ENCODE peak calls at places on chromosomes 6 and 20, in ten cellular contexts. One of them, this sample, is unnamed.

GRCh38 chr6:38517005-38517404 is 122.7 kb downstream of the BTBD9 start:
- DNase-seq in ovary: no peak
- DNase-seq in HCT116: no peak
- DNase-seq in body of pancreas: no peak
- DNase-seq in uterus: no peak
- DNase-seq in stomach: no peak
- DNase-seq in H1: no peak
- DNase-seq in adrenal gland: peak; percentile 24
- DNase-seq in vagina: no peak
- DNase-seq in heart left ventricle: no peak
- DNase-seq in this sample: no peak

GRCh38 chr6:46491201-46491788 is at the start of gene RCAN2:
- DNase-seq in uterus: peak; percentile 59
- DNase-seq in adrenal gland: peak; percentile 51
- DNase-seq in HCT116: peak; percentile 29
- DNase-seq in stomach: peak; percentile 59
- DNase-seq in vagina: no peak
- DNase-seq in body of pancreas: peak; percentile 74
- DNase-seq in heart left ventricle: peak; percentile 82
- DNase-seq in ovary: peak; percentile 63
- DNase-seq in H1: peak; percentile 85
- DNase-seq in this sample: peak; percentile 60

GRCh38 chr6:153735761-153736160 is 303.3 kb upstream of the OPRM1 start:
- DNase-seq in heart left ventricle: no peak
- DNase-seq in ovary: no peak
- DNase-seq in adrenal gland: no peak
- DNase-seq in uterus: no peak
- DNase-seq in vagina: no peak
- DNase-seq in stomach: no peak
- DNase-seq in HCT116: no peak
- DNase-seq in H1: no peak
- DNase-seq in body of pancreas: no peak
- DNase-seq in this sample: no peak

GRCh38 chr20:50980071-50980681 is 21.6 kb downstream of the MOCS3 start:
- DNase-seq in body of pancreas: no peak
- DNase-seq in vagina: no peak
- DNase-seq in adrenal gland: peak; percentile 63
- DNase-seq in heart left ventricle: no peak
- DNase-seq in stomach: no peak
- DNase-seq in ovary: no peak
- DNase-seq in H1: no peak
- DNase-seq in uterus: no peak
- DNase-seq in HCT116: no peak
- DNase-seq in this sample: no peak

GRCh38 chr6:76684881-76685280 is 612.4 kb upstream of the IMPG1 start:
- DNase-seq in vagina: no peak
- DNase-seq in stomach: no peak
- DNase-seq in uterus: no peak
- DNase-seq in HCT116: no peak
- DNase-seq in heart left ventricle: no peak
- DNase-seq in ovary: no peak
- DNase-seq in body of pancreas: no peak
- DNase-seq in H1: no peak
- DNase-seq in adrenal gland: no peak
- DNase-seq in this sample: no peak

GRCh38 chr6:10033223-10033829 is 381.5 kb downstream of the TFAP2A start:
- DNase-seq in body of pancreas: no peak
- DNase-seq in uterus: no peak
- DNase-seq in ovary: no peak
- DNase-seq in heart left ventricle: no peak
- DNase-seq in stomach: no peak
- DNase-seq in HCT116: no peak
- DNase-seq in vagina: no peak
- DNase-seq in adrenal gland: no peak
- DNase-seq in H1: no peak
- DNase-seq in this sample: no peak

GRCh38 chr6:45721665-45722064 is 294.0 kb downstream of the CLIC5 start:
- DNase-seq in H1: peak; percentile 50
- DNase-seq in HCT116: no peak
- DNase-seq in body of pancreas: no peak
- DNase-seq in ovary: no peak
- DNase-seq in vagina: no peak
- DNase-seq in uterus: no peak
- DNase-seq in stomach: no peak
- DNase-seq in heart left ventricle: no peak
- DNase-seq in adrenal gland: no peak
- DNase-seq in this sample: no peak

GRCh38 chr20:517221-517620 is 26.4 kb downstream of the CSNK2A1 start:
- DNase-seq in ovary: no peak
- DNase-seq in heart left ventricle: no peak
- DNase-seq in uterus: no peak
- DNase-seq in HCT116: no peak
- DNase-seq in body of pancreas: no peak
- DNase-seq in vagina: no peak
- DNase-seq in H1: no peak
- DNase-seq in stomach: no peak
- DNase-seq in adrenal gland: no peak
- DNase-seq in this sample: no peak

GRCh38 chr20:62893700-62894099 is 32.1 kb upstream of the TCFL5 start:
- DNase-seq in adrenal gland: no peak
- DNase-seq in ovary: no peak
- DNase-seq in uterus: no peak
- DNase-seq in H1: no peak
- DNase-seq in heart left ventricle: no peak
- DNase-seq in vagina: no peak
- DNase-seq in stomach: no peak
- DNase-seq in HCT116: no peak
- DNase-seq in body of pancreas: no peak
- DNase-seq in this sample: no peak

GRCh38 chr6:7727150-7727950 is 1.5 kb downstream of the BMP6 start:
- DNase-seq in HCT116: no peak
- DNase-seq in uterus: no peak
- DNase-seq in adrenal gland: no peak
- DNase-seq in vagina: no peak
- DNase-seq in body of pancreas: no peak
- DNase-seq in H1: peak; percentile 70
- DNase-seq in stomach: no peak
- DNase-seq in heart left ventricle: peak; percentile 20
- DNase-seq in ovary: no peak
- DNase-seq in this sample: no peak

GRCh38 chr20:20370087-20370575 is 2.2 kb downstream of the INSM1 start:
- DNase-seq in adrenal gland: no peak
- DNase-seq in stomach: no peak
- DNase-seq in uterus: no peak
- DNase-seq in ovary: no peak
- DNase-seq in H1: no peak
- DNase-seq in vagina: no peak
- DNase-seq in body of pancreas: no peak
- DNase-seq in HCT116: no peak
- DNase-seq in heart left ventricle: no peak
- DNase-seq in this sample: no peak

GRCh38 chr6:28606424-28607391 is 81.0 kb downstream of the GPX5 start:
- DNase-seq in body of pancreas: peak; percentile 17
- DNase-seq in adrenal gland: no peak
- DNase-seq in stomach: no peak
- DNase-seq in heart left ventricle: no peak
- DNase-seq in ovary: peak; percentile 20
- DNase-seq in uterus: no peak
- DNase-seq in HCT116: peak; percentile 87
- DNase-seq in H1: peak; percentile 84
- DNase-seq in vagina: no peak
- DNase-seq in this sample: no peak

GRCh38 chr6:13009031-13009430 is 292.5 kb downstream of the PHACTR1 start:
- DNase-seq in uterus: no peak
- DNase-seq in H1: no peak
- DNase-seq in adrenal gland: no peak
- DNase-seq in HCT116: no peak
- DNase-seq in heart left ventricle: no peak
- DNase-seq in vagina: no peak
- DNase-seq in body of pancreas: no peak
- DNase-seq in stomach: no peak
- DNase-seq in ovary: no peak
- DNase-seq in this sample: no peak

GRCh38 chr6:22102671-22103070 is 194.2 kb downstream of the PRL start:
- DNase-seq in heart left ventricle: no peak
- DNase-seq in uterus: no peak
- DNase-seq in H1: no peak
- DNase-seq in vagina: no peak
- DNase-seq in body of pancreas: no peak
- DNase-seq in adrenal gland: no peak
- DNase-seq in HCT116: no peak
- DNase-seq in stomach: no peak
- DNase-seq in ovary: no peak
- DNase-seq in this sample: no peak

GRCh38 chr20:4898282-4898681 is 103.0 kb downstream of the SLC23A2 start:
- DNase-seq in heart left ventricle: no peak
- DNase-seq in H1: no peak
- DNase-seq in stomach: peak; percentile 65
- DNase-seq in ovary: peak; percentile 47
- DNase-seq in adrenal gland: peak; percentile 97
- DNase-seq in vagina: peak; percentile 83
- DNase-seq in body of pancreas: no peak
- DNase-seq in uterus: no peak
- DNase-seq in HCT116: peak; percentile 26
- DNase-seq in this sample: peak; percentile 26

GRCh38 chr20:6976535-6976934 is 209.0 kb downstream of the BMP2 start:
- DNase-seq in uterus: no peak
- DNase-seq in ovary: no peak
- DNase-seq in H1: no peak
- DNase-seq in adrenal gland: no peak
- DNase-seq in vagina: no peak
- DNase-seq in heart left ventricle: no peak
- DNase-seq in body of pancreas: no peak
- DNase-seq in stomach: no peak
- DNase-seq in HCT116: no peak
- DNase-seq in this sample: no peak

GRCh38 chr20:34262488-34263288 is 21.5 kb downstream of the ASIP start:
- DNase-seq in adrenal gland: peak; percentile 82
- DNase-seq in stomach: peak; percentile 29
- DNase-seq in H1: no peak
- DNase-seq in HCT116: no peak
- DNase-seq in ovary: peak; percentile 86
- DNase-seq in vagina: no peak
- DNase-seq in uterus: peak; percentile 43
- DNase-seq in body of pancreas: peak; percentile 20
- DNase-seq in heart left ventricle: peak; percentile 57
- DNase-seq in this sample: peak; percentile 10

GRCh38 chr6:108635505-108636226 is 74.9 kb downstream of the FOXO3 start:
- DNase-seq in stomach: peak; percentile 34
- DNase-seq in adrenal gland: no peak
- DNase-seq in heart left ventricle: no peak
- DNase-seq in uterus: no peak
- DNase-seq in vagina: no peak
- DNase-seq in body of pancreas: no peak
- DNase-seq in H1: no peak
- DNase-seq in HCT116: no peak
- DNase-seq in ovary: no peak
- DNase-seq in this sample: no peak

GRCh38 chr6:108640104-108640503 is 79.4 kb downstream of the FOXO3 start:
- DNase-seq in vagina: no peak
- DNase-seq in HCT116: no peak
- DNase-seq in body of pancreas: no peak
- DNase-seq in heart left ventricle: no peak
- DNase-seq in H1: no peak
- DNase-seq in uterus: no peak
- DNase-seq in ovary: no peak
- DNase-seq in adrenal gland: no peak
- DNase-seq in stomach: no peak
- DNase-seq in this sample: no peak

GRCh38 chr6:108637963-108638362 is 77.2 kb downstream of the FOXO3 start:
- DNase-seq in vagina: no peak
- DNase-seq in adrenal gland: no peak
- DNase-seq in uterus: no peak
- DNase-seq in stomach: no peak
- DNase-seq in body of pancreas: no peak
- DNase-seq in ovary: no peak
- DNase-seq in HCT116: no peak
- DNase-seq in H1: no peak
- DNase-seq in heart left ventricle: no peak
- DNase-seq in this sample: no peak

GRCh38 chr6:108643184-108643583 is 82.5 kb downstream of the FOXO3 start:
- DNase-seq in stomach: no peak
- DNase-seq in body of pancreas: no peak
- DNase-seq in H1: no peak
- DNase-seq in HCT116: no peak
- DNase-seq in heart left ventricle: no peak
- DNase-seq in uterus: no peak
- DNase-seq in ovary: no peak
- DNase-seq in vagina: no peak
- DNase-seq in adrenal gland: no peak
- DNase-seq in this sample: no peak

GRCh38 chr6:108638993-108639392 is 78.3 kb downstream of the FOXO3 start:
- DNase-seq in adrenal gland: no peak
- DNase-seq in stomach: no peak
- DNase-seq in H1: no peak
- DNase-seq in HCT116: no peak
- DNase-seq in uterus: no peak
- DNase-seq in body of pancreas: no peak
- DNase-seq in vagina: no peak
- DNase-seq in ovary: no peak
- DNase-seq in heart left ventricle: no peak
- DNase-seq in this sample: no peak
- TF ChIP-seq CTCF in adrenal gland: no peak
- TF ChIP-seq CTCF in stomach: no peak
- TF ChIP-seq CTCF in H1: peak; percentile 7
- TF ChIP-seq CTCF in HCT116: no peak
- TF ChIP-seq CTCF in uterus: no peak
- TF ChIP-seq CTCF in body of pancreas: no peak
- TF ChIP-seq CTCF in vagina: no peak
- TF ChIP-seq CTCF in ovary: no peak
- TF ChIP-seq CTCF in heart left ventricle: no peak
- TF ChIP-seq CTCF in this sample: no peak

GRCh38 chr20:37406010-37406998 is 60.4 kb downstream of the SRC start:
- DNase-seq in HCT116: no peak
- DNase-seq in H1: no peak
- DNase-seq in vagina: no peak
- DNase-seq in body of pancreas: peak; percentile 40
- DNase-seq in uterus: peak; percentile 51
- DNase-seq in stomach: peak; percentile 45
- DNase-seq in heart left ventricle: no peak
- DNase-seq in adrenal gland: no peak
- DNase-seq in ovary: peak; percentile 47
- DNase-seq in this sample: peak; percentile 47
- TF ChIP-seq POLR2A in HCT116: peak; percentile 81
- TF ChIP-seq POLR2A in H1: no peak
- TF ChIP-seq POLR2A in vagina: no peak
- TF ChIP-seq POLR2A in body of pancreas: no peak
- TF ChIP-seq POLR2A in uterus: no peak
- TF ChIP-seq POLR2A in stomach: no peak
- TF ChIP-seq POLR2A in heart left ventricle: no peak
- TF ChIP-seq POLR2A in adrenal gland: no peak
- TF ChIP-seq POLR2A in ovary: no peak
- TF ChIP-seq POLR2A in this sample: no peak

GRCh38 chr20:57748601-57749130 is 38.9 kb upstream of the PMEPA1 start:
- DNase-seq in stomach: peak; percentile 55
- DNase-seq in HCT116: peak; percentile 24
- DNase-seq in heart left ventricle: peak; percentile 88
- DNase-seq in body of pancreas: peak; percentile 75
- DNase-seq in H1: no peak
- DNase-seq in uterus: peak; percentile 73
- DNase-seq in adrenal gland: peak; percentile 84
- DNase-seq in vagina: no peak
- DNase-seq in ovary: peak; percentile 55
- DNase-seq in this sample: peak; percentile 82
- H3K27ac ChIP-seq in stomach: peak overlapping the region; percentile 6
- H3K27ac ChIP-seq in HCT116: no peak overlapping the region
- H3K27ac ChIP-seq in heart left ventricle: peak overlapping the region; percentile 86
- H3K27ac ChIP-seq in body of pancreas: peak overlapping the region; percentile 57
- H3K27ac ChIP-seq in H1: no peak overlapping the region
- H3K27ac ChIP-seq in uterus: peak overlapping the region; percentile 80
- H3K27ac ChIP-seq in adrenal gland: peak overlapping the region; percentile 72
- H3K27ac ChIP-seq in vagina: peak overlapping the region; percentile 73
- H3K27ac ChIP-seq in ovary: no peak overlapping the region
- H3K27ac ChIP-seq in this sample: peak overlapping the region; percentile 67

GRCh38 chr20:38473353-38473795 is 731 bp downstream of the RALGAPB start:
- DNase-seq in vagina: no peak
- DNase-seq in uterus: no peak
- DNase-seq in adrenal gland: no peak
- DNase-seq in body of pancreas: no peak
- DNase-seq in stomach: peak; percentile 28
- DNase-seq in H1: no peak
- DNase-seq in HCT116: no peak
- DNase-seq in heart left ventricle: peak; percentile 35
- DNase-seq in ovary: no peak
- DNase-seq in this sample: no peak
- TF ChIP-seq CTCF in vagina: no peak
- TF ChIP-seq CTCF in uterus: no peak
- TF ChIP-seq CTCF in adrenal gland: no peak
- TF ChIP-seq CTCF in body of pancreas: no peak
- TF ChIP-seq CTCF in stomach: no peak
- TF ChIP-seq CTCF in H1: no peak
- TF ChIP-seq CTCF in HCT116: peak; percentile 7
- TF ChIP-seq CTCF in heart left ventricle: no peak
- TF ChIP-seq CTCF in ovary: no peak
- TF ChIP-seq CTCF in this sample: no peak